ENCODE peak calls at places on chromosomes 7 and 10, in ten cellular contexts. One of them, this sample, is unnamed.
A peak's percentile ranks its signal among the peaks of the same experiment; 100 is the strongest.

GRCh38 chr10:42583828-42584227 is 54.5 kb downstream of the ZNF33B start:
- DNase-seq in hepatocyte: no peak
- DNase-seq in kidney glomerular epithelial cell: no peak
- DNase-seq in stimulated activated CD4-positive, alpha-beta T cell treated with anti-CD3 and anti-CD28 coated beads, Interleukin-2, amount 100 ng/mL, for 48 hours: no peak
- DNase-seq in T-helper 17 cell: no peak
- DNase-seq in nucleus accumbens: no peak
- DNase-seq in OCI-M1: no peak
- DNase-seq in 8988T: no peak
- DNase-seq in NCI-H1105: no peak
- DNase-seq in mesendoderm: no peak
- DNase-seq in this sample: no peak

GRCh38 chr7:101179117-101179779 is 845 bp downstream of the NAT16 start:
- DNase-seq in hepatocyte: no peak
- DNase-seq in kidney glomerular epithelial cell: no peak
- DNase-seq in stimulated activated CD4-positive, alpha-beta T cell treated with anti-CD3 and anti-CD28 coated beads, Interleukin-2, amount 100 ng/mL, for 48 hours: no peak
- DNase-seq in T-helper 17 cell: no peak
- DNase-seq in nucleus accumbens: no peak
- DNase-seq in OCI-M1: no peak
- DNase-seq in 8988T: no peak
- DNase-seq in NCI-H1105: peak; percentile 37
- DNase-seq in mesendoderm: peak; percentile 37
- DNase-seq in this sample: peak; percentile 81

GRCh38 chr7:96800824-96801223 is 91.2 kb upstream of the SEM1 start:
- DNase-seq in hepatocyte: no peak
- DNase-seq in kidney glomerular epithelial cell: no peak
- DNase-seq in stimulated activated CD4-positive, alpha-beta T cell treated with anti-CD3 and anti-CD28 coated beads, Interleukin-2, amount 100 ng/mL, for 48 hours: no peak
- DNase-seq in T-helper 17 cell: no peak
- DNase-seq in nucleus accumbens: no peak
- DNase-seq in OCI-M1: peak; percentile 34
- DNase-seq in 8988T: no peak
- DNase-seq in NCI-H1105: no peak
- DNase-seq in mesendoderm: no peak
- DNase-seq in this sample: no peak

GRCh38 chr10:112383325-112383724 is 9.4 kb downstream of the ACSL5 start:
- DNase-seq in hepatocyte: peak; percentile 86
- DNase-seq in kidney glomerular epithelial cell: peak; percentile 21
- DNase-seq in stimulated activated CD4-positive, alpha-beta T cell treated with anti-CD3 and anti-CD28 coated beads, Interleukin-2, amount 100 ng/mL, for 48 hours: no peak
- DNase-seq in T-helper 17 cell: no peak
- DNase-seq in nucleus accumbens: no peak
- DNase-seq in OCI-M1: peak; percentile 94
- DNase-seq in 8988T: no peak
- DNase-seq in NCI-H1105: no peak
- DNase-seq in mesendoderm: no peak
- DNase-seq in this sample: no peak

GRCh38 chr7:150336746-150337145 is 4.7 kb downstream of the RARRES2 start:
- DNase-seq in hepatocyte: no peak
- DNase-seq in kidney glomerular epithelial cell: no peak
- DNase-seq in stimulated activated CD4-positive, alpha-beta T cell treated with anti-CD3 and anti-CD28 coated beads, Interleukin-2, amount 100 ng/mL, for 48 hours: no peak
- DNase-seq in T-helper 17 cell: no peak
- DNase-seq in nucleus accumbens: no peak
- DNase-seq in OCI-M1: no peak
- DNase-seq in 8988T: no peak
- DNase-seq in NCI-H1105: no peak
- DNase-seq in mesendoderm: no peak
- DNase-seq in this sample: no peak

GRCh38 chr10:94292448-94293118 is 70.2 kb downstream of the NOC3L start:
- DNase-seq in hepatocyte: no peak
- DNase-seq in kidney glomerular epithelial cell: no peak
- DNase-seq in stimulated activated CD4-positive, alpha-beta T cell treated with anti-CD3 and anti-CD28 coated beads, Interleukin-2, amount 100 ng/mL, for 48 hours: no peak
- DNase-seq in T-helper 17 cell: no peak
- DNase-seq in nucleus accumbens: no peak
- DNase-seq in OCI-M1: peak; percentile 24
- DNase-seq in 8988T: no peak
- DNase-seq in NCI-H1105: no peak
- DNase-seq in mesendoderm: no peak
- DNase-seq in this sample: no peak

GRCh38 chr7:130904792-130905191 is 170.8 kb upstream of the KLF14 start:
- DNase-seq in hepatocyte: no peak
- DNase-seq in kidney glomerular epithelial cell: no peak
- DNase-seq in stimulated activated CD4-positive, alpha-beta T cell treated with anti-CD3 and anti-CD28 coated beads, Interleukin-2, amount 100 ng/mL, for 48 hours: no peak
- DNase-seq in T-helper 17 cell: no peak
- DNase-seq in nucleus accumbens: no peak
- DNase-seq in OCI-M1: no peak
- DNase-seq in 8988T: no peak
- DNase-seq in NCI-H1105: no peak
- DNase-seq in mesendoderm: no peak
- DNase-seq in this sample: no peak

GRCh38 chr7:74464931-74465906 is 11.5 kb downstream of the GTF2IRD1 start:
- DNase-seq in hepatocyte: no peak
- DNase-seq in kidney glomerular epithelial cell: no peak
- DNase-seq in stimulated activated CD4-positive, alpha-beta T cell treated with anti-CD3 and anti-CD28 coated beads, Interleukin-2, amount 100 ng/mL, for 48 hours: no peak
- DNase-seq in T-helper 17 cell: no peak
- DNase-seq in nucleus accumbens: no peak
- DNase-seq in OCI-M1: no peak
- DNase-seq in 8988T: no peak
- DNase-seq in NCI-H1105: no peak
- DNase-seq in mesendoderm: no peak
- DNase-seq in this sample: no peak

GRCh38 chr10:110771486-110771885 is 100.2 kb upstream of the PDCD4 start:
- DNase-seq in hepatocyte: no peak
- DNase-seq in kidney glomerular epithelial cell: no peak
- DNase-seq in stimulated activated CD4-positive, alpha-beta T cell treated with anti-CD3 and anti-CD28 coated beads, Interleukin-2, amount 100 ng/mL, for 48 hours: no peak
- DNase-seq in T-helper 17 cell: no peak
- DNase-seq in nucleus accumbens: no peak
- DNase-seq in OCI-M1: no peak
- DNase-seq in 8988T: no peak
- DNase-seq in NCI-H1105: no peak
- DNase-seq in mesendoderm: no peak
- DNase-seq in this sample: no peak

GRCh38 chr10:34666008-34666700 is 148.9 kb downstream of the PARD3 start:
- DNase-seq in hepatocyte: peak; percentile 85
- DNase-seq in kidney glomerular epithelial cell: peak; percentile 85
- DNase-seq in stimulated activated CD4-positive, alpha-beta T cell treated with anti-CD3 and anti-CD28 coated beads, Interleukin-2, amount 100 ng/mL, for 48 hours: no peak
- DNase-seq in T-helper 17 cell: no peak
- DNase-seq in nucleus accumbens: no peak
- DNase-seq in OCI-M1: peak; percentile 91
- DNase-seq in 8988T: no peak
- DNase-seq in NCI-H1105: no peak
- DNase-seq in mesendoderm: peak; percentile 91
- DNase-seq in this sample: peak; percentile 62

GRCh38 chr10:67697646-67698245 is 1.8 kb upstream of the CTNNA3 start:
- DNase-seq in hepatocyte: peak; percentile 57
- DNase-seq in kidney glomerular epithelial cell: peak; percentile 27
- DNase-seq in stimulated activated CD4-positive, alpha-beta T cell treated with anti-CD3 and anti-CD28 coated beads, Interleukin-2, amount 100 ng/mL, for 48 hours: peak; percentile 9
- DNase-seq in T-helper 17 cell: no peak
- DNase-seq in nucleus accumbens: no peak
- DNase-seq in OCI-M1: peak; percentile 77
- DNase-seq in 8988T: peak; percentile 26
- DNase-seq in NCI-H1105: peak; percentile 18
- DNase-seq in mesendoderm: peak; percentile 50
- DNase-seq in this sample: peak; percentile 45

GRCh38 chr10:109977382-109977806 is 30.4 kb upstream of the ADD3 start:
- DNase-seq in hepatocyte: peak; percentile 80
- DNase-seq in kidney glomerular epithelial cell: no peak
- DNase-seq in stimulated activated CD4-positive, alpha-beta T cell treated with anti-CD3 and anti-CD28 coated beads, Interleukin-2, amount 100 ng/mL, for 48 hours: no peak
- DNase-seq in T-helper 17 cell: no peak
- DNase-seq in nucleus accumbens: no peak
- DNase-seq in OCI-M1: no peak
- DNase-seq in 8988T: no peak
- DNase-seq in NCI-H1105: no peak
- DNase-seq in mesendoderm: no peak
- DNase-seq in this sample: no peak

GRCh38 chr10:70690584-70690983 is 18.3 kb downstream of the ADAMTS14 start:
- DNase-seq in hepatocyte: no peak
- DNase-seq in kidney glomerular epithelial cell: no peak
- DNase-seq in stimulated activated CD4-positive, alpha-beta T cell treated with anti-CD3 and anti-CD28 coated beads, Interleukin-2, amount 100 ng/mL, for 48 hours: no peak
- DNase-seq in T-helper 17 cell: no peak
- DNase-seq in nucleus accumbens: no peak
- DNase-seq in OCI-M1: no peak
- DNase-seq in 8988T: no peak
- DNase-seq in NCI-H1105: no peak
- DNase-seq in mesendoderm: no peak
- DNase-seq in this sample: no peak

GRCh38 chr10:44786451-44786850 is 124.7 kb upstream of the TMEM72 start:
- DNase-seq in hepatocyte: peak; percentile 63
- DNase-seq in kidney glomerular epithelial cell: no peak
- DNase-seq in stimulated activated CD4-positive, alpha-beta T cell treated with anti-CD3 and anti-CD28 coated beads, Interleukin-2, amount 100 ng/mL, for 48 hours: no peak
- DNase-seq in T-helper 17 cell: no peak
- DNase-seq in nucleus accumbens: no peak
- DNase-seq in OCI-M1: no peak
- DNase-seq in 8988T: no peak
- DNase-seq in NCI-H1105: no peak
- DNase-seq in mesendoderm: no peak
- DNase-seq in this sample: no peak

GRCh38 chr7:55074008-55074499 is 55.2 kb downstream of the EGFR start:
- DNase-seq in hepatocyte: peak; percentile 81
- DNase-seq in kidney glomerular epithelial cell: peak; percentile 83
- DNase-seq in stimulated activated CD4-positive, alpha-beta T cell treated with anti-CD3 and anti-CD28 coated beads, Interleukin-2, amount 100 ng/mL, for 48 hours: no peak
- DNase-seq in T-helper 17 cell: peak; percentile 44
- DNase-seq in nucleus accumbens: no peak
- DNase-seq in OCI-M1: peak; percentile 10
- DNase-seq in 8988T: no peak
- DNase-seq in NCI-H1105: no peak
- DNase-seq in mesendoderm: peak; percentile 78
- DNase-seq in this sample: no peak

GRCh38 chr7:157490465-157490912 is 153.7 kb downstream of the DNAJB6 start:
- DNase-seq in hepatocyte: peak; percentile 30
- DNase-seq in kidney glomerular epithelial cell: no peak
- DNase-seq in stimulated activated CD4-positive, alpha-beta T cell treated with anti-CD3 and anti-CD28 coated beads, Interleukin-2, amount 100 ng/mL, for 48 hours: no peak
- DNase-seq in T-helper 17 cell: no peak
- DNase-seq in nucleus accumbens: no peak
- DNase-seq in OCI-M1: peak; percentile 83
- DNase-seq in 8988T: no peak
- DNase-seq in NCI-H1105: no peak
- DNase-seq in mesendoderm: no peak
- DNase-seq in this sample: no peak

GRCh38 chr7:76507723-76508406 is 2.5 kb upstream of the UPK3B start:
- DNase-seq in hepatocyte: peak; percentile 1
- DNase-seq in kidney glomerular epithelial cell: no peak
- DNase-seq in stimulated activated CD4-positive, alpha-beta T cell treated with anti-CD3 and anti-CD28 coated beads, Interleukin-2, amount 100 ng/mL, for 48 hours: no peak
- DNase-seq in T-helper 17 cell: no peak
- DNase-seq in nucleus accumbens: no peak
- DNase-seq in OCI-M1: no peak
- DNase-seq in 8988T: no peak
- DNase-seq in NCI-H1105: no peak
- DNase-seq in mesendoderm: no peak
- DNase-seq in this sample: peak; percentile 1

GRCh38 chr7:147413243-147413642 is 1177.3 kb upstream of the C7orf33 start:
- DNase-seq in hepatocyte: no peak
- DNase-seq in kidney glomerular epithelial cell: no peak
- DNase-seq in stimulated activated CD4-positive, alpha-beta T cell treated with anti-CD3 and anti-CD28 coated beads, Interleukin-2, amount 100 ng/mL, for 48 hours: no peak
- DNase-seq in T-helper 17 cell: no peak
- DNase-seq in nucleus accumbens: no peak
- DNase-seq in OCI-M1: no peak
- DNase-seq in 8988T: no peak
- DNase-seq in NCI-H1105: no peak
- DNase-seq in mesendoderm: no peak
- DNase-seq in this sample: no peak

GRCh38 chr7:130492519-130493274 is 812 bp downstream of the MEST start:
- DNase-seq in hepatocyte: no peak
- DNase-seq in kidney glomerular epithelial cell: no peak
- DNase-seq in stimulated activated CD4-positive, alpha-beta T cell treated with anti-CD3 and anti-CD28 coated beads, Interleukin-2, amount 100 ng/mL, for 48 hours: no peak
- DNase-seq in T-helper 17 cell: no peak
- DNase-seq in nucleus accumbens: no peak
- DNase-seq in OCI-M1: no peak
- DNase-seq in 8988T: no peak
- DNase-seq in NCI-H1105: no peak
- DNase-seq in mesendoderm: no peak
- DNase-seq in this sample: peak; percentile 24

GRCh38 chr7:156735861-156736260 is 95.3 kb downstream of the RNF32 start:
- DNase-seq in hepatocyte: no peak
- DNase-seq in kidney glomerular epithelial cell: no peak
- DNase-seq in stimulated activated CD4-positive, alpha-beta T cell treated with anti-CD3 and anti-CD28 coated beads, Interleukin-2, amount 100 ng/mL, for 48 hours: no peak
- DNase-seq in T-helper 17 cell: no peak
- DNase-seq in nucleus accumbens: no peak
- DNase-seq in OCI-M1: no peak
- DNase-seq in 8988T: no peak
- DNase-seq in NCI-H1105: no peak
- DNase-seq in mesendoderm: no peak
- DNase-seq in this sample: no peak

GRCh38 chr10:27223964-27224363 is 16.6 kb downstream of the ACBD5 start:
- DNase-seq in hepatocyte: peak; percentile 70
- DNase-seq in kidney glomerular epithelial cell: peak; percentile 39
- DNase-seq in stimulated activated CD4-positive, alpha-beta T cell treated with anti-CD3 and anti-CD28 coated beads, Interleukin-2, amount 100 ng/mL, for 48 hours: peak; percentile 24
- DNase-seq in T-helper 17 cell: peak; percentile 19
- DNase-seq in nucleus accumbens: no peak
- DNase-seq in OCI-M1: peak; percentile 70
- DNase-seq in 8988T: no peak
- DNase-seq in NCI-H1105: no peak
- DNase-seq in mesendoderm: peak; percentile 37
- DNase-seq in this sample: peak; percentile 38

GRCh38 chr7:12490105-12490688 is 80.3 kb upstream of the SCIN start:
- DNase-seq in hepatocyte: peak; percentile 44
- DNase-seq in kidney glomerular epithelial cell: peak; percentile 47
- DNase-seq in stimulated activated CD4-positive, alpha-beta T cell treated with anti-CD3 and anti-CD28 coated beads, Interleukin-2, amount 100 ng/mL, for 48 hours: no peak
- DNase-seq in T-helper 17 cell: no peak
- DNase-seq in nucleus accumbens: no peak
- DNase-seq in OCI-M1: peak; percentile 50
- DNase-seq in 8988T: no peak
- DNase-seq in NCI-H1105: peak; percentile 84
- DNase-seq in mesendoderm: peak; percentile 35
- DNase-seq in this sample: peak; percentile 43

GRCh38 chr10:47360419-47361040 is 12.4 kb downstream of the RBP3 start:
- DNase-seq in hepatocyte: no peak
- DNase-seq in kidney glomerular epithelial cell: no peak
- DNase-seq in stimulated activated CD4-positive, alpha-beta T cell treated with anti-CD3 and anti-CD28 coated beads, Interleukin-2, amount 100 ng/mL, for 48 hours: no peak
- DNase-seq in T-helper 17 cell: no peak
- DNase-seq in nucleus accumbens: no peak
- DNase-seq in OCI-M1: no peak
- DNase-seq in 8988T: no peak
- DNase-seq in NCI-H1105: no peak
- DNase-seq in mesendoderm: no peak
- DNase-seq in this sample: no peak